ENCODE peak calls at places on chromosomes 7 and 10, in nine cellular contexts. Y is neuronal stem cell, T is MCF 10A, Z is NCI-H2081, P is T1000, O is caudate nucleus, M is T-cell, Q is mucosa of descending colon, J is anterior cingulate cortex. C is an unnamed sample.

GRCh38 chr7:150860291-150860977 is 8.1 kb downstream of the AOC1 start:
- DNase-seq in Y (no peak), T (no peak), Z (no peak), P (no peak), O (no peak), M (no peak), Q (no peak), J (no peak), C (no peak)

GRCh38 chr10:80168679-80169380 is 36.3 kb downstream of the PLAC9 start:
- DNase-seq in Y (no peak), T (no peak), Z (no peak), P (no peak), O (no peak), M (peak; percentile 19), Q (no peak), J (no peak), C (no peak)

GRCh38 chr7:130831817-130832481 is 97.9 kb upstream of the KLF14 start:
- DNase-seq in Y (peak; percentile 35), T (peak; percentile 63), Z (peak; percentile 40), P (no peak), O (no peak), M (no peak), Q (no peak), J (no peak), C (no peak)

GRCh38 chr7:12770227-12770975 is 83.0 kb downstream of the ARL4A start:
- DNase-seq in Y (no peak), T (peak; percentile 24), Z (peak; percentile 49), P (no peak), O (no peak), M (no peak), Q (no peak), J (no peak), C (peak; percentile 16)

GRCh38 chr7:111498608-111499007 is 63.7 kb downstream of the IMMP2L start:
- DNase-seq in Y (no peak), T (no peak), Z (no peak), P (no peak), O (no peak), M (no peak), Q (no peak), J (no peak), C (no peak)

GRCh38 chr10:112131996-112132395 is 51.6 kb downstream of the GPAM start:
- DNase-seq in Y (no peak), T (no peak), Z (no peak), P (no peak), O (no peak), M (no peak), Q (no peak), J (no peak), C (no peak)

GRCh38 chr7:2651336-2651735 is 19.6 kb downstream of the TTYH3 start:
- DNase-seq in Y (no peak), T (no peak), Z (no peak), P (no peak), O (no peak), M (no peak), Q (no peak), J (no peak), C (no peak)

GRCh38 chr10:132685921-132686680 is 99.8 kb downstream of the NKX6-2 start:
- DNase-seq in Y (no peak), T (no peak), Z (no peak), P (no peak), O (no peak), M (no peak), Q (peak; percentile 23), J (no peak), C (no peak)

GRCh38 chr7:57416601-57417358 is 33.2 kb upstream of the ZNF716 start:
- DNase-seq in Y (no peak), T (no peak), Z (no peak), P (no peak), O (no peak), M (no peak), Q (no peak), J (no peak), C (no peak)

GRCh38 chr10:61845950-61846268 is 55.6 kb upstream of the ARID5B start:
- DNase-seq in Y (no peak), T (no peak), Z (no peak), P (no peak), O (no peak), M (no peak), Q (no peak), J (no peak), C (no peak)